ENCODE peak calls at places on chromosomes 16 and 17, in eight cellular contexts. Q is cardiac muscle cell; N is fibroblast of lung; X is uterus; E is CD8-positive, alpha-beta T cell; T is RWPE2; W is stomach; H is body of pancreas. D is an unnamed sample.

GRCh38 chr17:56727876-56728617 is 105.7 kb downstream of the C17orf67 start:
- DNase-seq in Q (no peak), N (no peak), X (no peak), E (no peak), T (no peak), W (no peak), H (no peak), D (no peak)

GRCh38 chr16:49588061-49588460 is 214.5 kb downstream of the C16orf78 start:
- DNase-seq in Q (no peak), N (no peak), X (no peak), E (no peak), T (peak), W (peak), H (no peak), D (no peak)

GRCh38 chr17:29145289-29146058 is 34.7 kb downstream of the MYO18A start:
- DNase-seq in Q (peak), N (peak), X (peak), E (peak), T (no peak), W (peak), H (peak), D (peak)

GRCh38 chr17:74467221-74467951 is 952 bp downstream of the CD300A start:
- DNase-seq in Q (no peak), N (no peak), X (no peak), E (no peak), T (no peak), W (peak), H (peak), D (no peak)

GRCh38 chr16:28300327-28300726 is 8.0 kb downstream of the SBK1 start:
- DNase-seq in Q (no peak), N (no peak), X (no peak), E (no peak), T (no peak), W (no peak), H (no peak), D (no peak)

GRCh38 chr16:57859331-57859730 is 57.0 kb upstream of the KIFC3 start:
- DNase-seq in Q (peak), N (peak), X (no peak), E (no peak), T (no peak), W (no peak), H (no peak), D (no peak)

GRCh38 chr17:29760279-29760721 is 137.6 kb upstream of the CORO6 start:
- DNase-seq in Q (peak), N (peak), X (no peak), E (peak), T (no peak), W (no peak), H (no peak), D (no peak)

GRCh38 chr17:3011891-3012290 is 51.5 kb downstream of the OR1D5 start:
- DNase-seq in Q (no peak), N (no peak), X (no peak), E (no peak), T (no peak), W (no peak), H (no peak), D (no peak)

GRCh38 chr16:3431779-3432219 is 11.5 kb downstream of the ZNF597 start:
- DNase-seq in Q (no peak), N (peak), X (peak), E (peak), T (no peak), W (peak), H (peak), D (peak)

GRCh38 chr17:31318298-31319190 is 2.9 kb downstream of the EVI2A start:
- DNase-seq in Q (no peak), N (peak), X (peak), E (peak), T (no peak), W (peak), H (peak), D (peak)

GRCh38 chr16:21194771-21195301 is 16.5 kb downstream of the ZP2 start:
- DNase-seq in Q (no peak), N (peak), X (no peak), E (no peak), T (no peak), W (no peak), H (no peak), D (no peak)

GRCh38 chr17:49994085-49995054 is 654 bp downstream of the DLX3 start:
- DNase-seq in Q (no peak), N (no peak), X (no peak), E (peak), T (no peak), W (no peak), H (no peak), D (no peak)

GRCh38 chr16:17304124-17304813 is 166.5 kb downstream of the XYLT1 start:
- DNase-seq in Q (no peak), N (no peak), X (no peak), E (no peak), T (no peak), W (peak), H (peak), D (no peak)

GRCh38 chr17:4534515-4534914 is 20.7 kb downstream of the MYBBP1A start:
- DNase-seq in Q (no peak), N (no peak), X (no peak), E (no peak), T (no peak), W (no peak), H (no peak), D (no peak)

GRCh38 chr17:77908501-77908900 is 50.0 kb upstream of the TNRC6C start:
- DNase-seq in Q (no peak), N (no peak), X (no peak), E (no peak), T (peak), W (no peak), H (no peak), D (no peak)

GRCh38 chr16:17205279-17206139 is 265.3 kb downstream of the XYLT1 start:
- DNase-seq in Q (peak), N (peak), X (no peak), E (no peak), T (no peak), W (peak), H (peak), D (no peak)

GRCh38 chr17:38730526-38731379 is 612 bp downstream of the CISD3 start:
- DNase-seq in Q (peak), N (peak), X (peak), E (no peak), T (no peak), W (peak), H (peak), D (peak)

GRCh38 chr16:46857261-46857962 is 26.4 kb upstream of the C16orf87 start:
- DNase-seq in Q (peak), N (peak), X (no peak), E (no peak), T (no peak), W (no peak), H (peak), D (peak)

GRCh38 chr17:2177235-2177811 is 122.4 kb downstream of the HIC1 start:
- DNase-seq in Q (no peak), N (no peak), X (no peak), E (no peak), T (no peak), W (no peak), H (no peak), D (peak)

GRCh38 chr17:56653877-56654276 is 60.4 kb downstream of the NOG start:
- DNase-seq in Q (peak), N (peak), X (no peak), E (peak), T (no peak), W (no peak), H (peak), D (no peak)

GRCh38 chr16:77905356-77905920 is 116.9 kb upstream of the CLEC3A start:
- DNase-seq in Q (no peak), N (peak), X (no peak), E (no peak), T (no peak), W (no peak), H (no peak), D (no peak)

DNA sequence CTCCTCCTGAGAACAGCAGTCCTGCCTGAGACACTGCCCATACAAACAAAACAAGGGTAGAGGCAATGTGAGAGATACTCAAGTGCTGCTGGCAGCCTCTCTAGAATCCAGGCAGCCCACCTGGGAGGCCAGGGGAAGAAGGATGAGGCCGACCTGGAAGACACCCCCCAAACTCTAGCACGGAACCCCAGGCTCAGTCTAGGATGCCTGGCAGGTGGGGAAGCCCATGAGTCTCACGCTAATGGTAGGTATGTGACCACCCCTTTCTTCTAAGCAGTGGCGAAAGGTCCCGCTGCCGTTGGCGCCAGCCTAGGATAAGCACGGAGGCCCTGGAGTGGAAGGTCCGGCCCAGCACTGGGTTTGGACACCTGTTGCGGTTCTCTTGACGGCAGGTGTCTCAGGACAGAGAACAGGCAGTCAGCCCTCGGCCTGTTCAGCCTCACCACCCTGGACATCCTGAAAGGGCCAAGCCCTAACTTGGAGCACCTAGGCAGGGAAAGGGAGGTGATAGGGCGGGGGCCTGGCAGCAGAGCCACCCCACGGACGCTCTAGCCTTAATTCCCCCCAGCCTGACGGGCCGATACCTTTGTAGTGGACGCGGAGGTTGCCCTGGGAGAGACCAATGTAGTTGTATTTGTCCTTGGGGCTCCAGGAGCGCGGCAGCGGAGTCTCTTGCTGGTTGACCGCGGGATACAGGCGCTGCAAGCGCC is 487 bp downstream of the RANBP10 start:
- DNase-seq in Q (peak), N (no peak), X (no peak), E (no peak), T (no peak), W (no peak), H (peak), D (peak)
- H3K27ac ChIP-seq in Q (no peak), N (peak), X (peak), E (peak), T (no peak), W (peak), H (peak), D (peak)

GRCh38 chr16:30379165-30379783 is 3.1 kb downstream of the SEPTIN1 start:
- DNase-seq in Q (no peak), N (no peak), X (no peak), E (no peak), T (no peak), W (no peak), H (no peak), D (no peak)
- H3K27ac ChIP-seq in Q (peak), N (no peak), X (peak), E (peak), T (peak), W (peak), H (peak), D (peak)

GRCh38 chr16:88636488-88637265 is 1.7 kb upstream of the IL17C start:
- DNase-seq in Q (no peak), N (no peak), X (no peak), E (no peak), T (no peak), W (no peak), H (no peak), D (no peak)

GRCh38 chr16:88634141-88634993 is 4.0 kb upstream of the IL17C start:
- DNase-seq in Q (no peak), N (peak), X (peak), E (peak), T (no peak), W (peak), H (no peak), D (no peak)

GRCh38 chr16:88633684-88634140 is 4.7 kb upstream of the IL17C start:
- DNase-seq in Q (peak), N (no peak), X (no peak), E (peak), T (no peak), W (peak), H (peak), D (no peak)

GRCh38 chr16:88635671-88636070 is 2.7 kb upstream of the IL17C start:
- DNase-seq in Q (no peak), N (no peak), X (no peak), E (no peak), T (no peak), W (no peak), H (no peak), D (no peak)

GRCh38 chr16:88634994-88635670 is 3.2 kb upstream of the IL17C start:
- DNase-seq in Q (no peak), N (no peak), X (no peak), E (no peak), T (no peak), W (no peak), H (no peak), D (no peak)
- H3K27ac ChIP-seq in Q (no peak), N (no peak), X (no peak), E (peak), T (no peak), W (peak), H (no peak), D (no peak)

DNA sequence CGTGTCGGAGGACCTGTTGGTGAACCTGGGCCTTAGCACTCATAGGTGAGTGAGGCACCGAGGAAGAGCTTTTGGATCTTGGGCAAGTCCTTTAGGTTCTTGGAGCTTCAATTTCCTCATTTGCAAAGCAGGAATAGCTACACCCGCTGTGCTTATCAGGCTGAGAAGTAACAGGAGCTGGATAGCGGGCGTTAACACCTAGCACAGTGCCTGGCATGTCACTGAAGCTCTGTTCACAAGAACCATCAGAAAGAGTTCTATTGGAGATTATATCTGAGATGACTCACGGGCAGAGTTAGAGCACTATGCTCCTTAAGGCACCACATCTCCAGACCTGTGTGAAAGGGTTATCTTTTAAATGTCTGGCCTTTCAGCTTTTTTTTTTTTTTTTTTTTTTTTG is 12.8 kb downstream of the MEOX1 start:
- DNase-seq in Q (peak), N (no peak), X (no peak), E (no peak), T (no peak), W (no peak), H (no peak), D (no peak)
- H3K27ac ChIP-seq in Q (no peak), N (no peak), X (no peak), E (no peak), T (no peak), W (no peak), H (no peak), D (no peak)

DNA sequence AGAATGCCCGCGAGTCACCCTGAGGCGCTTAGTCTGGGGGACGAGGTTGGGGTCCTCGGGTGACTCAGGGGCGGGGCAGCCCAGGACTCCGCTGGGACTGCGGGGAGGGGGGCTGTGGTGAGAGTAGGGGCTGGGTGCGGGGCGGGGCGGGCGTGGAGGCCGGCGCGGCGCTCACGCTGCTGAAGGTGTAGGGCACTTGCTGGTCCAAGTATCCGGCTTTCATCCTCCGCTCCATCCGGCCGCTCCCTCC is 832 bp downstream of the ETV4 start:
- DNase-seq in Q (peak), N (no peak), X (peak), E (no peak), T (no peak), W (peak), H (no peak), D (no peak)
- H3K27ac ChIP-seq in Q (no peak), N (peak), X (no peak), E (no peak), T (peak), W (no peak), H (peak), D (no peak)

GRCh38 chr17:18224053-18224427 is 1.4 kb upstream of the LLGL1 start:
- DNase-seq in Q (no peak), N (no peak), X (no peak), E (no peak), T (no peak), W (no peak), H (no peak), D (no peak)

GRCh38 chr17:18225562-18226283 is at the start of gene LLGL1:
- DNase-seq in Q (no peak), N (peak), X (peak), E (peak), T (peak), W (no peak), H (no peak), D (no peak)

GRCh38 chr17:18226284-18226945 is 980 bp downstream of the LLGL1 start:
- DNase-seq in Q (no peak), N (peak), X (peak), E (no peak), T (no peak), W (no peak), H (no peak), D (no peak)

GRCh38 chr17:18225121-18225561 is 294 bp upstream of the LLGL1 start:
- DNase-seq in Q (peak), N (peak), X (peak), E (peak), T (peak), W (peak), H (peak), D (peak)

DNA sequence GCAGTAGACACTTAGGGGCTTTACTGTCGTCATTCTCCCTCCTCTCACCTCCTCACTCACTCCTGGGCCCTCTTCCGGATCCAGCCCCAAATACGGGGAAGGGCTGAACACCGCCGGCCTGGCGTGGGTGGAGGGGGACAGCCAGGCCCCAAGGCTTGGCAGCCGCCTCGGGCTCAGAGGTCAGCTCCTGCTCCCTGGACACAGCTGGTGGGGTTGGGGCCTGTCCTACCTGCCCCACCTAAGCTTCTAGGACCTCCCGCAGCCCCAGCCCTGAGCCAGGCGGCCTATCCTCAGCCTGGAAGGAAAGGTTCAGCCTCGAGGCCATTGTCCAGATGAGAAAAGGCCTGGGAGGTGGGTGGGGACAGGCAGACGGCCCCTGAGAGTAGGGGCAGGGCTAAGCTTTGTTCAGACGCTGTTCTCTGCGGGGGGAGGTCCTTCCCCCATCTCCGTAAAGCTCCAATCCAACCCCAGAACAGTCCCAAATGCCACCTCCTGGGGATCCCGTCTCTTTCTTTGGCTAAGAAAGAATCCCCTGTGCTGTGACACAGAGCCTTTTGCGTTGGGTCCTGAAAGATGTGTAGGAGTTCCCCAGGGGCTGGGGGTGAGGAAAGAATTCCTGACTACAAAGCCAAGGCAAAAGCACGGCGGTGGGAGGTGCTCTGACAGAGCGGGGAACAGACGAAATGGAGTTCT is 861 bp upstream of the LLGL1 start:
- DNase-seq in Q (peak), N (peak), X (peak), E (no peak), T (peak), W (no peak), H (peak), D (no peak)
- H3K27ac ChIP-seq in Q (peak), N (peak), X (peak), E (no peak), T (no peak), W (peak), H (no peak), D (no peak)

GRCh38 chr17:82101767-82102679 is 4.0 kb upstream of the FASN start:
- DNase-seq in Q (no peak), N (no peak), X (peak), E (no peak), T (no peak), W (peak), H (peak), D (no peak)

GRCh38 chr17:82098169-82098938 is at the start of gene FASN:
- DNase-seq in Q (peak), N (peak), X (peak), E (peak), T (peak), W (peak), H (peak), D (peak)

GRCh38 chr17:82098939-82099765 is 1.1 kb upstream of the FASN start:
- DNase-seq in Q (no peak), N (no peak), X (no peak), E (peak), T (no peak), W (no peak), H (no peak), D (no peak)

GRCh38 chr17:82101301-82101715 is 3.3 kb upstream of the FASN start:
- DNase-seq in Q (no peak), N (no peak), X (peak), E (no peak), T (no peak), W (no peak), H (no peak), D (no peak)

DNA sequence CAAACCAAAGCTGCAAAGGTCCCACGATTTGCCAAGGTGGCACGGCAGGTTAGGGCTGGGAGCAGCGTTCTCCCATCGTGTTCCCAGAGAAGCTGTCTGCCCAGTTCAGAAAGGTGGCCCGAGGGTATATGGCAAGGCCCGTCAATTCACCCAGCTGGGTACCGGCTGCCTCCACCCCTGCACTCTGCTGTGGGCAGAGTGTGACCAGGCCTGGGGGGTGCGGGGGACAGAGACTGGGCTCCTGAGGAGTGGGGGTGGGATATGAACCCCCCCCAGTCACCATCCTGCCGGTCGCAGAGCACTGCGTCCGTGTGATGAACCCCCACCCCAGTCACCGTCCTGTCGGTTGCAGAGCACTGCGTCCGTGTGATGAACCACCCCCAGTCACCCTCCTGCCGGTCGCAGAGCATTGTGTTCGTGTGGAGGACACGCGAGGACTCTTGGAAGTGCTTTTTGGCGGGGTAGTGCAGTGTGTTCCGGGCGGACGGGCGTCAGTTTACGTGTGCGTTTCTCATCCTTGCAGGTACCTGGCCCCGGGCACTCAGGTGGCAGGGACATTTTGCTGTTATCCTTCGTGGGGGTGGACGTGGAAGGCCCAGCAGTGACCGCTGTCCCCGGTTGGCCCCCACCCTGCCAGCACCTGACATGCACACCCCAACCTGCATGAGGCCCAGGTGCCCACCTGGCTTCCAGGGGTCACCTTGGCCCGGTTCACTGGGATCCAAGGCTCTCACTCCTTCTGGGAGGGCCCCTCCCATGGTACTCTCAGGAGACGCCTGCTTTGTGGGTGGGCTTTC is 2.7 kb upstream of the FASN start:
- DNase-seq in Q (no peak), N (no peak), X (peak), E (no peak), T (no peak), W (no peak), H (no peak), D (peak)
- H3K27ac ChIP-seq in Q (peak), N (no peak), X (peak), E (no peak), T (peak), W (peak), H (peak), D (peak)

D was measured in adrenal gland.